ENCODE peak calls at places on chromosome X, in five cellular contexts. O is testis; A is breast epithelium; H is CD8-positive, alpha-beta memory T cell; J is MM.1S. I is an unnamed sample. For H3K27me3 and H3K4me1, the result is how much of the 10 kb centered on the place peaks cover.

GRCh38 chrX:154082396-154083133 is 15.0 kb downstream of the MECP2 start:
- DNase-seq in J (no peak), A (no peak), H (no peak), O (no peak), I (no peak)

GRCh38 chrX:44157858-44158257 is 184.7 kb upstream of the NDP start:
- DNase-seq in H (no peak), J (no peak), O (no peak), A (no peak), I (no peak)

GRCh38 chrX:23783569-23784486 is 855 bp downstream of the SAT1 start:
- DNase-seq in J (no peak), A (no peak), O (no peak), H (no peak), I (no peak)

GRCh38 chrX:42748067-42748850 is 29.7 kb downstream of the PPP1R2C start:
- DNase-seq in A (no peak), O (no peak), J (no peak), H (no peak), I (no peak)

GRCh38 chrX:128862557-128862956 is 660.7 kb downstream of the SMARCA1 start:
- DNase-seq in J (no peak), H (no peak), O (no peak), A (no peak), I (no peak)

GRCh38 chrX:82541822-82542221 is 966.3 kb upstream of the POU3F4 start:
- DNase-seq in O (no peak), A (no peak), H (no peak), J (no peak), I (no peak)

GRCh38 chrX:17860811-17861495 is at the start of gene RAI2:
- DNase-seq in J (no peak), H (no peak), A (peak), O (peak), I (no peak)

GRCh38 chrX:10986616-10987015 is 124.5 kb upstream of the HCCS start:
- DNase-seq in A (no peak), H (no peak), O (no peak), J (no peak), I (no peak)

GRCh38 chrX:27924718-27925117 is 56.5 kb downstream of the DCAF8L1 start:
- DNase-seq in J (no peak), H (no peak), O (no peak), A (no peak), I (no peak)

GRCh38 chrX:130975947-130976346 is 72.9 kb upstream of the ENOX2 start:
- DNase-seq in A (no peak), O (peak), J (peak), H (peak), I (no peak)

GRCh38 chrX:9955506-9955905 is 11.7 kb upstream of the CLDN34 start:
- DNase-seq in J (no peak), A (no peak), H (no peak), O (no peak), I (no peak)

GRCh38 chrX:124217289-124218251 is 114.9 kb upstream of the TEX13D start:
- DNase-seq in A (no peak), O (peak), H (peak), J (peak), I (peak)

GRCh38 chrX:83588409-83588808 is 80.3 kb downstream of the POU3F4 start:
- DNase-seq in J (no peak), O (no peak), H (no peak), A (no peak), I (no peak)

GRCh38 chrX:45714864-45715263 is 514.2 kb upstream of the DIPK2B start:
- DNase-seq in J (no peak), A (no peak), H (no peak), O (no peak), I (no peak)

GRCh38 chrX:63428348-63428747 is 77.2 kb upstream of the SPIN4 start:
- DNase-seq in J (no peak), H (no peak), A (no peak), O (no peak), I (no peak)

GRCh38 chrX:55006827-55007621 is 6.9 kb downstream of the APEX2 start:
- DNase-seq in J (no peak), H (no peak), A (no peak), O (no peak), I (no peak)

GRCh38 chrX:3119376-3119775 is 78.1 kb downstream of the ARSF start:
- DNase-seq in J (no peak), O (no peak), H (no peak), A (no peak), I (no peak)

GRCh38 chrX:2320580-2321327 is 180.0 kb downstream of the DHRSX start:
- DNase-seq in H (no peak), J (no peak), A (no peak), O (no peak), I (no peak)

GRCh38 chrX:12987340-12987739 is 12.4 kb downstream of the TMSB4X start:
- DNase-seq in O (no peak), H (no peak), J (no peak), A (no peak), I (no peak)

GRCh38 chrX:3706481-3706880 is 7.0 kb downstream of the PRKX start:
- DNase-seq in O (no peak), A (no peak), H (no peak), J (no peak), I (no peak)

GRCh38 chrX:70208479-70208878 is 26.0 kb upstream of the AWAT1 start:
- DNase-seq in H (no peak), O (no peak), J (no peak), A (no peak), I (no peak)

GRCh38 chrX:153867139-153867538 is 18.8 kb downstream of the L1CAM start:
- DNase-seq in O (no peak), J (no peak), A (no peak), H (no peak), I (no peak)

GRCh38 chrX:103756736-103757135 is 19.9 kb upstream of the PLP1 start:
- DNase-seq in H (no peak), J (no peak), A (no peak), O (no peak), I (no peak)

GRCh38 chrX:119990995-119991787 is 47.6 kb upstream of the NKAP start:
- DNase-seq in J (no peak), H (no peak), O (no peak), A (no peak), I (no peak)

GRCh38 chrX:119989905-119990408 is 46.4 kb upstream of the NKAP start:
- DNase-seq in J (no peak), H (no peak), A (no peak), O (no peak), I (no peak)

GRCh38 chrX:119986203-119986602 is 42.7 kb upstream of the NKAP start:
- DNase-seq in A (no peak), H (no peak), J (no peak), O (no peak), I (no peak)

GRCh38 chrX:119996069-119996468 is 52.5 kb upstream of the NKAP start:
- DNase-seq in H (no peak), A (no peak), O (no peak), J (no peak), I (no peak)

DNA sequence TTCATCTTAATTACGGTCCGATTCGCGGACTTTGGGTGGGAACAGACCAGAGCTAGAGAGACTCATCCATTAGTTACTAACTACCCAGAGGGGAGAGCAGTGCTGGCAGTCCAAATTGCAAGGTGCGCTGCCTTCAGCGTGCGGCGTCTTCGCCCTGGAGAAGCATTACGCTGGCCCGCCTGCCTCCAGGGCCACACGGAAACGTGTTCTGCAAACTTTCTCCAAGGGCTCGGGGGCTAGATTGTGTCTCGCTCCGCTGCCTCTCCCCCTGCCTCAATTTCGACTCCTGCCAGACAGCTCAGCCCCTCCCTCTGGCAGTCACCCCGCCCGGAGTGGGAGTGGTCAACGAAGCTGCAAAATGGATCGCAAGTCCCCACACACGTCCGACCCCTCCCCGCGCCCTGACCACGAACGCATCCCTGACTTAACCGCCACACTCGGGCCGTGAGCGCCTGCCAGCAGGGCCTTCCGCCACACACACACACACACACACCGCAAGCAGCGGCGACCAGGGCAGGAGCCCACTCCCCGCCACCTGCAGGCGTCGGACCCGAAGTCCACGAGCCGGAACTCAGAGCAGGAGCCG is 47.0 kb upstream of the NKAP start:
- DNase-seq in H (no peak), O (no peak), A (no peak), J (peak), I (peak)
- H3K27me3 ChIP-seq in H (under half), O (under half), A (half or more), J (under half), I (half or more)

DNA sequence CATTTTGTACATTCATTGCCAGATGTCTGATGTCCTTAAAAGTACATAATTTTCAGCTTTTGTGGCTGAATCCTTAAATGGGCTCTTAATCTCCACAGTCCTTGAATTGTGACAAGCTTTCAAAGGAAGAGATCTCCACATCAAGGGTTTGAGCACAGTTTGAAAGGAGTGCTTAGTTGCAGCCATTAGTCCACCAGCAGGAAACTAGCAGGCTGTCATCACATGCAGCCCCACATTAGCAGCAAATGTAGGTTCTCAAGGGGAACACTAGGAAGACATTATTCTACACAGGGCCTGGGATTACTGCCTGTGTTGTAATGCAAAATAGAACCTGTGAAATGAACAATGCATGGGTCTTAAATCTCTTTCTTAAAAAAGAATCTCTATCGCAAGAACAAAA is 173.2 kb downstream of the CBLL2 start:
- DNase-seq in H (no peak), J (no peak), O (no peak), A (no peak), I (no peak)
- H3K27ac ChIP-seq in H (no peak), J (no peak), O (no peak), A (no peak), I (no peak)

GRCh38 chrX:31236231-31236630 is 164.4 kb upstream of the FTHL17 start:
- DNase-seq in J (no peak), H (no peak), O (no peak), A (no peak), I (no peak)

GRCh38 chrX:31228909-31229308 is 157.1 kb upstream of the FTHL17 start:
- DNase-seq in H (no peak), J (no peak), A (no peak), O (no peak), I (no peak)

GRCh38 chrX:31228415-31228832 is 156.6 kb upstream of the FTHL17 start:
- DNase-seq in A (no peak), H (no peak), J (no peak), O (peak), I (peak)

GRCh38 chrX:31233941-31234496 is 162.2 kb upstream of the FTHL17 start:
- DNase-seq in O (no peak), A (no peak), J (no peak), H (no peak), I (no peak)

GRCh38 chrX:31232506-31232905 is 160.7 kb upstream of the FTHL17 start:
- DNase-seq in A (no peak), O (no peak), J (no peak), H (no peak), I (no peak)
- H3K4me1 ChIP-seq in A (under half), O (under half), J (under half), H (under half), I (under half)

DNA sequence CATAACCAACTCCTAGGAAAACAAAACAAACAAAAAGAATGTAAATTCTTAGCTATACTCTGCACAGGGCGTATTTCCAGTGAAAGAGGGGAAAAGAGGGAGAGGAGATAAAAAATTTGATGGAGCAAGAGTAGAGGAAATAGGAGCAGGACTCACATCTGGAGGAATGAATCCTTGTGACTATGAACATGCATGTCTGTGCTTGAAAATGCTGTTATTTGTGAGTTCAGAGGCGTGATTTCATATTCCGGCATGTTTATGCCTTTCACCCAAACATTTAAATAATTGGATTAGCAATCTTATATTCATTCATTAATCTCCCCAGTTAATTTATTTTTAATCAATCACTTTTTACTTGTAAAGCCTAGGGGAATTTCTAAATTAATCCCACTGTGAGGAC is 11.2 kb upstream of the NUDT11 start:
- DNase-seq in O (no peak), A (no peak), J (no peak), H (no peak), I (no peak)
- H3K27me3 ChIP-seq in O (under half), A (under half), J (under half), H (under half), I (under half)

GRCh38 chrX:38987135-38987780 is 186.0 kb downstream of the MID1IP1 start:
- DNase-seq in A (no peak), O (no peak), H (no peak), J (no peak), I (no peak)
- H3K27ac ChIP-seq in A (no peak), O (no peak), H (no peak), J (no peak), I (no peak)

DNA sequence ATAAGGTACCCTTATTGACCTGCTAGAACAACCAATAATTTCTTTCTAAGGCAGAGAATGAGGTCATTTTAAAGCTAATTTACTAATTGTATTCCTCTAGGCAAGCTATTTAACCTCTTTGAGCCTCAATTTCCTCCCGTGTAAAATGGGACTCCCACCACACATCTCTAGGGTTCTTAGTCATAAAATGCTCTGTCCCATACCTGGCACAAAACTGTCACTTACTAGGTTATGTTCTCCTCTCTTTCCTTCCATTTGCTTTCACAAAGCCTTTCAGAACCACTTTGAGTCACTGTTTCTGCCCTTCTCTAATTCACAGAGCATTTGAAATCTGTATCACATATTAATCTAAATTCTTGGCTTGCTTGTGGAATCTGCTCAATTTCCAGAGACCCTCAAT is 2.4 kb upstream of the GPR82 start:
- DNase-seq in J (no peak), H (no peak), O (no peak), A (no peak), I (no peak)
- H3K4me1 ChIP-seq in J (under half), H (under half), O (under half), A (under half), I (under half)

GRCh38 chrX:151177141-151178027 is 1.0 kb downstream of the GPR50 start:
- DNase-seq in A (no peak), H (no peak), J (no peak), O (no peak), I (no peak)

GRCh38 chrX:151175283-151176062 is 911 bp upstream of the GPR50 start:
- DNase-seq in H (no peak), O (no peak), J (no peak), A (no peak), I (no peak)

GRCh38 chrX:151178746-151179145 is 2.4 kb downstream of the GPR50 start:
- DNase-seq in H (no peak), O (no peak), A (no peak), J (no peak), I (no peak)

GRCh38 chrX:151176351-151176750 is at the start of gene GPR50:
- DNase-seq in A (no peak), H (no peak), O (no peak), J (no peak), I (no peak)

DNA sequence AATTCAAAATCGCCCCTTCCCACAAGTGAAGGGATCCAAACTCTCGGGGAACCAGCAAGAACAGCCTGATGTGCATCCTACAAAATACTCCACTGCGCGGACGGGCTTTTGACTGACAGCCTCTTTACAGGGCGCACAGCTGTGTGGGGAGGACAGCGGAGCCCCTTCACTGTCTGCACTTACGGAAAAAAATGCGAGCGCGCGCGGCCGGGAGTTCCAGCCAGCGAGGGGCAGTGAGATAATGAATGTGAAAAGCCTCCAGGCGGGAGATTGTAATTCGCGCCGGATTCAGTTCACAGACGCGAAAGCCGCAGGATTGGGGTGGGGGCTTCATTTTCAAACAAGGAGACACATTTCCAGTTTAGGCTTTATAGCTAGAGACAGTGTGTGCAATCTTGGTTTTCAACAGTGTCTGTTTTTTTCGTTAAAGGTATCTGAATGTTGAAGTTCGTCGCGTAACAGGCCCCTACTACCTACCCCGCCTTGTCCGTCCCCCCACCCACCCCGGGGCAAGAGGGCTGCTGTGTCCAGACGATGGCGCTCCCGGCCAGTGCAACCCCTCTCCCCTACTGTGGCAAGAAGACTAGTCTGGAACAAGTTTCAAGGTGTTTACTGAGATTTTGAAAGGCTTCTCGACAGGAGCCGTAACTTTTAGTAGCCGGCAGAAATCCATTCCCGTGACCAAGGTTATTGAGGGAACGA is 1.7 kb upstream of the GPR50 start:
- DNase-seq in H (no peak), O (no peak), A (no peak), J (no peak), I (no peak)
- H3K27me3 ChIP-seq in H (under half), O (under half), A (half or more), J (under half), I (under half)

GRCh38 chrX:69107231-69107739 is 58.0 kb downstream of the PJA1 start:
- DNase-seq in H (no peak), J (no peak), A (no peak), O (peak), I (peak)
- H3K27ac ChIP-seq in H (no peak), J (no peak), A (no peak), O (no peak), I (no peak)

I was measured in left lung.